ENCODE peak calls at places on chromosomes 4 and X, in ten cellular contexts. One of them, this sample, is unnamed.

GRCh38 chr4:16264798-16265197 is 38.5 kb upstream of the TAPT1 start:
- DNase-seq in activated naive CD4-positive, alpha-beta T cell treated with anti-CD3 and anti-CD28 coated beads, Interleukin-2, amount 10 ng/mL, durations not matched to agents 7 days and 5 days: no peak
- DNase-seq in activated CD4-positive, alpha-beta T cell treated with anti-CD3 and anti-CD28 coated beads, Interleukin-2, amount 50 U/mL, for 24 hours: no peak
- DNase-seq in H7: peak
- DNase-seq in NCI-H2029 treated with DMSO at 0.1 percent for 48 hours: peak
- DNase-seq in AG10803: peak
- DNase-seq in M059J: peak
- DNase-seq in RWPE1: peak
- DNase-seq in mesothelial cell of epicardium: no peak
- DNase-seq in aorta: no peak
- DNase-seq in this sample: no peak

GRCh38 chr4:2811830-2812599 is 19.1 kb downstream of the SH3BP2 start:
- DNase-seq in activated naive CD4-positive, alpha-beta T cell treated with anti-CD3 and anti-CD28 coated beads, Interleukin-2, amount 10 ng/mL, durations not matched to agents 7 days and 5 days: peak
- DNase-seq in activated CD4-positive, alpha-beta T cell treated with anti-CD3 and anti-CD28 coated beads, Interleukin-2, amount 50 U/mL, for 24 hours: peak
- DNase-seq in H7: peak
- DNase-seq in NCI-H2029 treated with DMSO at 0.1 percent for 48 hours: peak
- DNase-seq in AG10803: peak
- DNase-seq in M059J: peak
- DNase-seq in RWPE1: no peak
- DNase-seq in mesothelial cell of epicardium: no peak
- DNase-seq in aorta: peak
- DNase-seq in this sample: peak

GRCh38 chr4:169383724-169384123 is 113.0 kb upstream of the SH3RF1 start:
- DNase-seq in activated naive CD4-positive, alpha-beta T cell treated with anti-CD3 and anti-CD28 coated beads, Interleukin-2, amount 10 ng/mL, durations not matched to agents 7 days and 5 days: no peak
- DNase-seq in activated CD4-positive, alpha-beta T cell treated with anti-CD3 and anti-CD28 coated beads, Interleukin-2, amount 50 U/mL, for 24 hours: no peak
- DNase-seq in H7: no peak
- DNase-seq in NCI-H2029 treated with DMSO at 0.1 percent for 48 hours: no peak
- DNase-seq in AG10803: peak
- DNase-seq in M059J: peak
- DNase-seq in RWPE1: peak
- DNase-seq in mesothelial cell of epicardium: no peak
- DNase-seq in aorta: no peak
- DNase-seq in this sample: no peak

GRCh38 chr4:21792736-21793135 is 155.8 kb downstream of the KCNIP4 start:
- DNase-seq in activated naive CD4-positive, alpha-beta T cell treated with anti-CD3 and anti-CD28 coated beads, Interleukin-2, amount 10 ng/mL, durations not matched to agents 7 days and 5 days: no peak
- DNase-seq in activated CD4-positive, alpha-beta T cell treated with anti-CD3 and anti-CD28 coated beads, Interleukin-2, amount 50 U/mL, for 24 hours: no peak
- DNase-seq in H7: no peak
- DNase-seq in NCI-H2029 treated with DMSO at 0.1 percent for 48 hours: no peak
- DNase-seq in AG10803: peak
- DNase-seq in M059J: no peak
- DNase-seq in RWPE1: no peak
- DNase-seq in mesothelial cell of epicardium: no peak
- DNase-seq in aorta: no peak
- DNase-seq in this sample: no peak

GRCh38 chr4:112075129-112075753 is 70.0 kb upstream of the FAM241A start:
- DNase-seq in activated naive CD4-positive, alpha-beta T cell treated with anti-CD3 and anti-CD28 coated beads, Interleukin-2, amount 10 ng/mL, durations not matched to agents 7 days and 5 days: peak
- DNase-seq in activated CD4-positive, alpha-beta T cell treated with anti-CD3 and anti-CD28 coated beads, Interleukin-2, amount 50 U/mL, for 24 hours: peak
- DNase-seq in H7: peak
- DNase-seq in NCI-H2029 treated with DMSO at 0.1 percent for 48 hours: peak
- DNase-seq in AG10803: peak
- DNase-seq in M059J: peak
- DNase-seq in RWPE1: peak
- DNase-seq in mesothelial cell of epicardium: no peak
- DNase-seq in aorta: no peak
- DNase-seq in this sample: no peak

GRCh38 chr4:6331018-6331417 is 61.4 kb downstream of the WFS1 start:
- DNase-seq in activated naive CD4-positive, alpha-beta T cell treated with anti-CD3 and anti-CD28 coated beads, Interleukin-2, amount 10 ng/mL, durations not matched to agents 7 days and 5 days: peak
- DNase-seq in activated CD4-positive, alpha-beta T cell treated with anti-CD3 and anti-CD28 coated beads, Interleukin-2, amount 50 U/mL, for 24 hours: no peak
- DNase-seq in H7: peak
- DNase-seq in NCI-H2029 treated with DMSO at 0.1 percent for 48 hours: no peak
- DNase-seq in AG10803: peak
- DNase-seq in M059J: peak
- DNase-seq in RWPE1: no peak
- DNase-seq in mesothelial cell of epicardium: no peak
- DNase-seq in aorta: no peak
- DNase-seq in this sample: no peak

GRCh38 chrX:29992083-29992482 is 223.3 kb upstream of the MAGEB2 start:
- DNase-seq in activated naive CD4-positive, alpha-beta T cell treated with anti-CD3 and anti-CD28 coated beads, Interleukin-2, amount 10 ng/mL, durations not matched to agents 7 days and 5 days: no peak
- DNase-seq in activated CD4-positive, alpha-beta T cell treated with anti-CD3 and anti-CD28 coated beads, Interleukin-2, amount 50 U/mL, for 24 hours: no peak
- DNase-seq in H7: no peak
- DNase-seq in NCI-H2029 treated with DMSO at 0.1 percent for 48 hours: no peak
- DNase-seq in AG10803: no peak
- DNase-seq in M059J: peak
- DNase-seq in RWPE1: no peak
- DNase-seq in mesothelial cell of epicardium: no peak
- DNase-seq in aorta: no peak
- DNase-seq in this sample: no peak

GRCh38 chr4:26751838-26752237 is 108.8 kb upstream of the STIM2 start:
- DNase-seq in activated naive CD4-positive, alpha-beta T cell treated with anti-CD3 and anti-CD28 coated beads, Interleukin-2, amount 10 ng/mL, durations not matched to agents 7 days and 5 days: no peak
- DNase-seq in activated CD4-positive, alpha-beta T cell treated with anti-CD3 and anti-CD28 coated beads, Interleukin-2, amount 50 U/mL, for 24 hours: no peak
- DNase-seq in H7: no peak
- DNase-seq in NCI-H2029 treated with DMSO at 0.1 percent for 48 hours: no peak
- DNase-seq in AG10803: no peak
- DNase-seq in M059J: no peak
- DNase-seq in RWPE1: no peak
- DNase-seq in mesothelial cell of epicardium: no peak
- DNase-seq in aorta: no peak
- DNase-seq in this sample: no peak

GRCh38 chr4:27090406-27090805 is 229.8 kb downstream of the STIM2 start:
- DNase-seq in activated naive CD4-positive, alpha-beta T cell treated with anti-CD3 and anti-CD28 coated beads, Interleukin-2, amount 10 ng/mL, durations not matched to agents 7 days and 5 days: no peak
- DNase-seq in activated CD4-positive, alpha-beta T cell treated with anti-CD3 and anti-CD28 coated beads, Interleukin-2, amount 50 U/mL, for 24 hours: no peak
- DNase-seq in H7: peak
- DNase-seq in NCI-H2029 treated with DMSO at 0.1 percent for 48 hours: no peak
- DNase-seq in AG10803: no peak
- DNase-seq in M059J: no peak
- DNase-seq in RWPE1: no peak
- DNase-seq in mesothelial cell of epicardium: no peak
- DNase-seq in aorta: no peak
- DNase-seq in this sample: no peak

GRCh38 chr4:83011779-83012630 is 1.4 kb upstream of the LIN54 start:
- DNase-seq in activated naive CD4-positive, alpha-beta T cell treated with anti-CD3 and anti-CD28 coated beads, Interleukin-2, amount 10 ng/mL, durations not matched to agents 7 days and 5 days: peak
- DNase-seq in activated CD4-positive, alpha-beta T cell treated with anti-CD3 and anti-CD28 coated beads, Interleukin-2, amount 50 U/mL, for 24 hours: no peak
- DNase-seq in H7: peak
- DNase-seq in NCI-H2029 treated with DMSO at 0.1 percent for 48 hours: no peak
- DNase-seq in AG10803: peak
- DNase-seq in M059J: peak
- DNase-seq in RWPE1: peak
- DNase-seq in mesothelial cell of epicardium: peak
- DNase-seq in aorta: peak
- DNase-seq in this sample: peak

GRCh38 chr4:83075271-83075670 is 39.3 kb downstream of the PLAC8 start:
- DNase-seq in activated naive CD4-positive, alpha-beta T cell treated with anti-CD3 and anti-CD28 coated beads, Interleukin-2, amount 10 ng/mL, durations not matched to agents 7 days and 5 days: no peak
- DNase-seq in activated CD4-positive, alpha-beta T cell treated with anti-CD3 and anti-CD28 coated beads, Interleukin-2, amount 50 U/mL, for 24 hours: no peak
- DNase-seq in H7: no peak
- DNase-seq in NCI-H2029 treated with DMSO at 0.1 percent for 48 hours: no peak
- DNase-seq in AG10803: peak
- DNase-seq in M059J: peak
- DNase-seq in RWPE1: no peak
- DNase-seq in mesothelial cell of epicardium: no peak
- DNase-seq in aorta: no peak
- DNase-seq in this sample: no peak

GRCh38 chr4:174464949-174465348 is 57.3 kb downstream of the HPGD start:
- DNase-seq in activated naive CD4-positive, alpha-beta T cell treated with anti-CD3 and anti-CD28 coated beads, Interleukin-2, amount 10 ng/mL, durations not matched to agents 7 days and 5 days: no peak
- DNase-seq in activated CD4-positive, alpha-beta T cell treated with anti-CD3 and anti-CD28 coated beads, Interleukin-2, amount 50 U/mL, for 24 hours: no peak
- DNase-seq in H7: no peak
- DNase-seq in NCI-H2029 treated with DMSO at 0.1 percent for 48 hours: no peak
- DNase-seq in AG10803: no peak
- DNase-seq in M059J: no peak
- DNase-seq in RWPE1: no peak
- DNase-seq in mesothelial cell of epicardium: no peak
- DNase-seq in aorta: no peak
- DNase-seq in this sample: no peak

GRCh38 chr4:144967161-144967560 is 130.8 kb downstream of the ANAPC10 start:
- DNase-seq in activated naive CD4-positive, alpha-beta T cell treated with anti-CD3 and anti-CD28 coated beads, Interleukin-2, amount 10 ng/mL, durations not matched to agents 7 days and 5 days: no peak
- DNase-seq in activated CD4-positive, alpha-beta T cell treated with anti-CD3 and anti-CD28 coated beads, Interleukin-2, amount 50 U/mL, for 24 hours: no peak
- DNase-seq in H7: no peak
- DNase-seq in NCI-H2029 treated with DMSO at 0.1 percent for 48 hours: no peak
- DNase-seq in AG10803: no peak
- DNase-seq in M059J: no peak
- DNase-seq in RWPE1: peak
- DNase-seq in mesothelial cell of epicardium: no peak
- DNase-seq in aorta: no peak
- DNase-seq in this sample: no peak

GRCh38 chr4:10173039-10173753 is 56.6 kb upstream of the WDR1 start:
- DNase-seq in activated naive CD4-positive, alpha-beta T cell treated with anti-CD3 and anti-CD28 coated beads, Interleukin-2, amount 10 ng/mL, durations not matched to agents 7 days and 5 days: no peak
- DNase-seq in activated CD4-positive, alpha-beta T cell treated with anti-CD3 and anti-CD28 coated beads, Interleukin-2, amount 50 U/mL, for 24 hours: no peak
- DNase-seq in H7: no peak
- DNase-seq in NCI-H2029 treated with DMSO at 0.1 percent for 48 hours: peak
- DNase-seq in AG10803: peak
- DNase-seq in M059J: peak
- DNase-seq in RWPE1: no peak
- DNase-seq in mesothelial cell of epicardium: no peak
- DNase-seq in aorta: no peak
- DNase-seq in this sample: peak

GRCh38 chr4:33060873-33061542 is 2340.8 kb downstream of the PCDH7 start:
- DNase-seq in activated naive CD4-positive, alpha-beta T cell treated with anti-CD3 and anti-CD28 coated beads, Interleukin-2, amount 10 ng/mL, durations not matched to agents 7 days and 5 days: no peak
- DNase-seq in activated CD4-positive, alpha-beta T cell treated with anti-CD3 and anti-CD28 coated beads, Interleukin-2, amount 50 U/mL, for 24 hours: no peak
- DNase-seq in H7: peak
- DNase-seq in NCI-H2029 treated with DMSO at 0.1 percent for 48 hours: no peak
- DNase-seq in AG10803: peak
- DNase-seq in M059J: peak
- DNase-seq in RWPE1: peak
- DNase-seq in mesothelial cell of epicardium: peak
- DNase-seq in aorta: no peak
- DNase-seq in this sample: no peak

GRCh38 chr4:185792384-185793146 is 19.4 kb downstream of the SORBS2 start:
- DNase-seq in activated naive CD4-positive, alpha-beta T cell treated with anti-CD3 and anti-CD28 coated beads, Interleukin-2, amount 10 ng/mL, durations not matched to agents 7 days and 5 days: no peak
- DNase-seq in activated CD4-positive, alpha-beta T cell treated with anti-CD3 and anti-CD28 coated beads, Interleukin-2, amount 50 U/mL, for 24 hours: no peak
- DNase-seq in H7: no peak
- DNase-seq in NCI-H2029 treated with DMSO at 0.1 percent for 48 hours: no peak
- DNase-seq in AG10803: peak
- DNase-seq in M059J: peak
- DNase-seq in RWPE1: peak
- DNase-seq in mesothelial cell of epicardium: no peak
- DNase-seq in aorta: no peak
- DNase-seq in this sample: no peak

GRCh38 chr4:8688041-8688907 is 95.7 kb downstream of the CPZ start:
- DNase-seq in activated naive CD4-positive, alpha-beta T cell treated with anti-CD3 and anti-CD28 coated beads, Interleukin-2, amount 10 ng/mL, durations not matched to agents 7 days and 5 days: peak
- DNase-seq in activated CD4-positive, alpha-beta T cell treated with anti-CD3 and anti-CD28 coated beads, Interleukin-2, amount 50 U/mL, for 24 hours: no peak
- DNase-seq in H7: peak
- DNase-seq in NCI-H2029 treated with DMSO at 0.1 percent for 48 hours: no peak
- DNase-seq in AG10803: no peak
- DNase-seq in M059J: no peak
- DNase-seq in RWPE1: peak
- DNase-seq in mesothelial cell of epicardium: peak
- DNase-seq in aorta: no peak
- DNase-seq in this sample: no peak

GRCh38 chrX:136130931-136131843 is 16.1 kb upstream of the FHL1 start:
- DNase-seq in activated naive CD4-positive, alpha-beta T cell treated with anti-CD3 and anti-CD28 coated beads, Interleukin-2, amount 10 ng/mL, durations not matched to agents 7 days and 5 days: no peak
- DNase-seq in activated CD4-positive, alpha-beta T cell treated with anti-CD3 and anti-CD28 coated beads, Interleukin-2, amount 50 U/mL, for 24 hours: no peak
- DNase-seq in H7: no peak
- DNase-seq in NCI-H2029 treated with DMSO at 0.1 percent for 48 hours: no peak
- DNase-seq in AG10803: peak
- DNase-seq in M059J: peak
- DNase-seq in RWPE1: peak
- DNase-seq in mesothelial cell of epicardium: no peak
- DNase-seq in aorta: no peak
- DNase-seq in this sample: no peak

GRCh38 chr4:188214861-188215260 is 75.6 kb downstream of the TRIML1 start:
- DNase-seq in activated naive CD4-positive, alpha-beta T cell treated with anti-CD3 and anti-CD28 coated beads, Interleukin-2, amount 10 ng/mL, durations not matched to agents 7 days and 5 days: no peak
- DNase-seq in activated CD4-positive, alpha-beta T cell treated with anti-CD3 and anti-CD28 coated beads, Interleukin-2, amount 50 U/mL, for 24 hours: no peak
- DNase-seq in H7: no peak
- DNase-seq in NCI-H2029 treated with DMSO at 0.1 percent for 48 hours: no peak
- DNase-seq in AG10803: no peak
- DNase-seq in M059J: peak
- DNase-seq in RWPE1: no peak
- DNase-seq in mesothelial cell of epicardium: no peak
- DNase-seq in aorta: no peak
- DNase-seq in this sample: no peak

GRCh38 chr4:97867557-97868091 is 275.7 kb downstream of the STPG2 start:
- DNase-seq in activated naive CD4-positive, alpha-beta T cell treated with anti-CD3 and anti-CD28 coated beads, Interleukin-2, amount 10 ng/mL, durations not matched to agents 7 days and 5 days: no peak
- DNase-seq in activated CD4-positive, alpha-beta T cell treated with anti-CD3 and anti-CD28 coated beads, Interleukin-2, amount 50 U/mL, for 24 hours: no peak
- DNase-seq in H7: no peak
- DNase-seq in NCI-H2029 treated with DMSO at 0.1 percent for 48 hours: no peak
- DNase-seq in AG10803: no peak
- DNase-seq in M059J: no peak
- DNase-seq in RWPE1: no peak
- DNase-seq in mesothelial cell of epicardium: no peak
- DNase-seq in aorta: no peak
- DNase-seq in this sample: no peak

GRCh38 chr4:104728380-104729122 is 233.9 kb upstream of the CXXC4 start:
- DNase-seq in activated naive CD4-positive, alpha-beta T cell treated with anti-CD3 and anti-CD28 coated beads, Interleukin-2, amount 10 ng/mL, durations not matched to agents 7 days and 5 days: no peak
- DNase-seq in activated CD4-positive, alpha-beta T cell treated with anti-CD3 and anti-CD28 coated beads, Interleukin-2, amount 50 U/mL, for 24 hours: no peak
- DNase-seq in H7: no peak
- DNase-seq in NCI-H2029 treated with DMSO at 0.1 percent for 48 hours: no peak
- DNase-seq in AG10803: peak
- DNase-seq in M059J: peak
- DNase-seq in RWPE1: peak
- DNase-seq in mesothelial cell of epicardium: no peak
- DNase-seq in aorta: no peak
- DNase-seq in this sample: no peak

GRCh38 chr4:122854444-122854843 is 27.8 kb downstream of the FGF2 start:
- DNase-seq in activated naive CD4-positive, alpha-beta T cell treated with anti-CD3 and anti-CD28 coated beads, Interleukin-2, amount 10 ng/mL, durations not matched to agents 7 days and 5 days: no peak
- DNase-seq in activated CD4-positive, alpha-beta T cell treated with anti-CD3 and anti-CD28 coated beads, Interleukin-2, amount 50 U/mL, for 24 hours: no peak
- DNase-seq in H7: no peak
- DNase-seq in NCI-H2029 treated with DMSO at 0.1 percent for 48 hours: no peak
- DNase-seq in AG10803: peak
- DNase-seq in M059J: no peak
- DNase-seq in RWPE1: no peak
- DNase-seq in mesothelial cell of epicardium: no peak
- DNase-seq in aorta: peak
- DNase-seq in this sample: peak

GRCh38 chr4:155442267-155443105 is 65.7 kb upstream of the MAP9 start:
- DNase-seq in activated naive CD4-positive, alpha-beta T cell treated with anti-CD3 and anti-CD28 coated beads, Interleukin-2, amount 10 ng/mL, durations not matched to agents 7 days and 5 days: peak
- DNase-seq in activated CD4-positive, alpha-beta T cell treated with anti-CD3 and anti-CD28 coated beads, Interleukin-2, amount 50 U/mL, for 24 hours: peak
- DNase-seq in H7: peak
- DNase-seq in NCI-H2029 treated with DMSO at 0.1 percent for 48 hours: peak
- DNase-seq in AG10803: peak
- DNase-seq in M059J: peak
- DNase-seq in RWPE1: peak
- DNase-seq in mesothelial cell of epicardium: peak
- DNase-seq in aorta: peak
- DNase-seq in this sample: peak

GRCh38 chr4:83247415-83248357 is 36.9 kb downstream of the COQ2 start:
- DNase-seq in activated naive CD4-positive, alpha-beta T cell treated with anti-CD3 and anti-CD28 coated beads, Interleukin-2, amount 10 ng/mL, durations not matched to agents 7 days and 5 days: no peak
- DNase-seq in activated CD4-positive, alpha-beta T cell treated with anti-CD3 and anti-CD28 coated beads, Interleukin-2, amount 50 U/mL, for 24 hours: no peak
- DNase-seq in H7: no peak
- DNase-seq in NCI-H2029 treated with DMSO at 0.1 percent for 48 hours: no peak
- DNase-seq in AG10803: no peak
- DNase-seq in M059J: no peak
- DNase-seq in RWPE1: no peak
- DNase-seq in mesothelial cell of epicardium: no peak
- DNase-seq in aorta: no peak
- DNase-seq in this sample: no peak

GRCh38 chr4:75849459-75849858 is 52.8 kb downstream of the PPEF2 start:
- DNase-seq in activated naive CD4-positive, alpha-beta T cell treated with anti-CD3 and anti-CD28 coated beads, Interleukin-2, amount 10 ng/mL, durations not matched to agents 7 days and 5 days: no peak
- DNase-seq in activated CD4-positive, alpha-beta T cell treated with anti-CD3 and anti-CD28 coated beads, Interleukin-2, amount 50 U/mL, for 24 hours: no peak
- DNase-seq in H7: peak
- DNase-seq in NCI-H2029 treated with DMSO at 0.1 percent for 48 hours: no peak
- DNase-seq in AG10803: no peak
- DNase-seq in M059J: no peak
- DNase-seq in RWPE1: no peak
- DNase-seq in mesothelial cell of epicardium: no peak
- DNase-seq in aorta: no peak
- DNase-seq in this sample: no peak

GRCh38 chrX:120769576-120770341 is 105.9 kb downstream of the CT47B1 start:
- DNase-seq in activated naive CD4-positive, alpha-beta T cell treated with anti-CD3 and anti-CD28 coated beads, Interleukin-2, amount 10 ng/mL, durations not matched to agents 7 days and 5 days: peak
- DNase-seq in activated CD4-positive, alpha-beta T cell treated with anti-CD3 and anti-CD28 coated beads, Interleukin-2, amount 50 U/mL, for 24 hours: no peak
- DNase-seq in H7: no peak
- DNase-seq in NCI-H2029 treated with DMSO at 0.1 percent for 48 hours: peak
- DNase-seq in AG10803: peak
- DNase-seq in M059J: peak
- DNase-seq in RWPE1: peak
- DNase-seq in mesothelial cell of epicardium: no peak
- DNase-seq in aorta: no peak
- DNase-seq in this sample: no peak

GRCh38 chr4:19438228-19438627 is 813.5 kb upstream of the SLIT2 start:
- DNase-seq in activated naive CD4-positive, alpha-beta T cell treated with anti-CD3 and anti-CD28 coated beads, Interleukin-2, amount 10 ng/mL, durations not matched to agents 7 days and 5 days: no peak
- DNase-seq in activated CD4-positive, alpha-beta T cell treated with anti-CD3 and anti-CD28 coated beads, Interleukin-2, amount 50 U/mL, for 24 hours: no peak
- DNase-seq in H7: no peak
- DNase-seq in NCI-H2029 treated with DMSO at 0.1 percent for 48 hours: no peak
- DNase-seq in AG10803: peak
- DNase-seq in M059J: peak
- DNase-seq in RWPE1: no peak
- DNase-seq in mesothelial cell of epicardium: no peak
- DNase-seq in aorta: no peak
- DNase-seq in this sample: no peak

GRCh38 chr4:119832731-119833233 is 204.2 kb upstream of the PDE5A start:
- DNase-seq in activated naive CD4-positive, alpha-beta T cell treated with anti-CD3 and anti-CD28 coated beads, Interleukin-2, amount 10 ng/mL, durations not matched to agents 7 days and 5 days: no peak
- DNase-seq in activated CD4-positive, alpha-beta T cell treated with anti-CD3 and anti-CD28 coated beads, Interleukin-2, amount 50 U/mL, for 24 hours: no peak
- DNase-seq in H7: no peak
- DNase-seq in NCI-H2029 treated with DMSO at 0.1 percent for 48 hours: no peak
- DNase-seq in AG10803: peak
- DNase-seq in M059J: no peak
- DNase-seq in RWPE1: no peak
- DNase-seq in mesothelial cell of epicardium: no peak
- DNase-seq in aorta: no peak
- DNase-seq in this sample: no peak

This sample was measured in uterus.